ENCODE peak calls at places on chromosomes 5 and 9, in six cellular contexts. X is lower leg skin, U is tibial nerve, I is transverse colon, M is NB4, N is HepG2. S is an unnamed sample.

GRCh38 chr9:107394264-107394663 is 95.3 kb downstream of the KLF4 start:
- DNase-seq in X (no peak), U (peak), I (no peak), M (no peak), N (no peak), S (no peak)

GRCh38 chr9:128136816-128137793 is 9.6 kb upstream of the PTGES2 start:
- DNase-seq in X (no peak), U (no peak), I (no peak), M (no peak), N (no peak), S (peak)

GRCh38 chr5:29208026-29208425 is 1985.5 kb upstream of the CDH6 start:
- DNase-seq in X (no peak), U (no peak), I (no peak), M (peak), N (no peak), S (no peak)

GRCh38 chr5:72121753-72122445 is 14.6 kb downstream of the MAP1B start:
- DNase-seq in X (no peak), U (no peak), I (no peak), M (no peak), N (no peak), S (no peak)

GRCh38 chr5:123450641-123451421 is 27.6 kb upstream of the CEP120 start:
- DNase-seq in X (no peak), U (no peak), I (no peak), M (no peak), N (no peak), S (no peak)

GRCh38 chr5:113161806-113162205 is 185.2 kb downstream of the DCP2 start:
- DNase-seq in X (no peak), U (no peak), I (no peak), M (no peak), N (no peak), S (no peak)

GRCh38 chr9:136686794-136687711 is at the start of gene AGPAT2:
- DNase-seq in X (peak), U (peak), I (peak), M (peak), N (no peak), S (no peak)

GRCh38 chr5:65946198-65946745 is 19.9 kb downstream of the ERBIN start:
- DNase-seq in X (no peak), U (no peak), I (no peak), M (no peak), N (no peak), S (no peak)

GRCh38 chr5:74626386-74627222 is 13.9 kb downstream of the ENC1 start:
- DNase-seq in X (no peak), U (no peak), I (no peak), M (no peak), N (no peak), S (no peak)

GRCh38 chr5:134003957-134004625 is 684 bp downstream of the VDAC1 start:
- DNase-seq in X (peak), U (no peak), I (peak), M (peak), N (no peak), S (no peak)

DNA sequence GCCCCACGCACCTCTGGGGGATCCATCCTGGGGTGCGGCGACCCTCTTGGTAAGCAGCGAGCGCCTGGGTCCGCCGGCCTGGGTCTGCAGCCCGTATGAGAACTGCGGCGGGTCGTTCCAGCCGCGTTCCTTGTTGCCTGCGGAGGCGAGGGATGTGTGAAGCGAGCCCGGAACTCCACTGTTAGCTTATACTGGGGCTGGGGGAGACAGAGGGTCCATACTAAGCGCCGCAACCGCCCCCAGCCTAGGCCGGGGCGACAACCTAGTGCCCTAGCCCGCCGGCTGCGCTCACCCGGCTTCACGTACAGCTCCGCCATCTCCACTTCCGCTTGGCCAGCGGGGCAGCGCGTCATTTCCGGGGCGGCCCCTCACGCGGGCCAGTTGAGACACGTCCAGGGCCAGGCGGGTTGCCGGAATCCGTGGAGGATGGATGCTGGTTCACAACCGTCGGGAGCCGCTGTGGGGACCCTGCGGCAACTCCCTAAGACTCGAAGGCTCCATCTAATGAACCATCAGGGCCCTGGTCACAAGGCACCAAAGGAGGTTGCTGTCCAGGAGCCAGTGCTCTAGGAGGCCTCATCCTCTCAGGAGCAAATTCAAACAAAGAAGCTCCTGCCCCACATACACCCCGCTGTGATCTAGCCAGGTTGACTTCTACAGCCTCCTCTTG is at the start of gene SRA1:
- DNase-seq in X (peak), U (peak), I (peak), M (peak), N (peak), S (peak)
- TF ChIP-seq POLR2A in X (no peak), U (peak), I (peak), M (peak), N (peak), S (peak)

DNA sequence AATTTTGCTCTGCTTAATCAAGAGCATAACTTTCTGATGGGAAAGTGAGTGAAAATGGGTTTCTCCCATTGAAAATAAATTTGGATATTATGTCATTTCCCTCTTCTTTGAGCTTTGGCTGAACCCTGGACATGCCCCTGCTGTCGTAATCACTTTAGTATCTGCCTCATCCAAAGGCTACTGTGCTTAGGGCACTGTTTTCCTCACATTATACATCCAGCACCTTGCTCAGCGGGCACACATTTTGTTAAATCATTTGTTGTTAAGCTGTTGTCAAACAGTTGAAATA is 352.6 kb upstream of the CD180 start:
- DNase-seq in X (no peak), U (no peak), I (no peak), M (no peak), N (no peak), S (no peak)
- TF ChIP-seq POLR2A in X (no peak), U (no peak), I (no peak), M (no peak), N (no peak), S (no peak)

GRCh38 chr5:171391996-171392577 is 4.4 kb downstream of the NPM1 start:
- DNase-seq in X (no peak), U (no peak), I (no peak), M (peak), N (no peak), S (no peak)
- TF ChIP-seq POLR2A in X (no peak), U (no peak), I (no peak), M (no peak), N (peak), S (no peak)

GRCh38 chr9:110029815-110030480 is 178.0 kb downstream of the C9orf152 start:
- DNase-seq in X (peak), U (no peak), I (no peak), M (no peak), N (no peak), S (no peak)
- TF ChIP-seq POLR2A in X (no peak), U (no peak), I (no peak), M (no peak), N (no peak), S (no peak)

GRCh38 chr5:854966-855743 is 4.4 kb upstream of the ZDHHC11 start:
- DNase-seq in X (no peak), U (no peak), I (no peak), M (no peak), N (no peak), S (no peak)

GRCh38 chr5:854217-854616 is 3.4 kb upstream of the ZDHHC11 start:
- DNase-seq in X (no peak), U (no peak), I (no peak), M (no peak), N (no peak), S (no peak)

GRCh38 chr5:858726-859125 is 7.9 kb upstream of the ZDHHC11 start:
- DNase-seq in X (no peak), U (no peak), I (no peak), M (no peak), N (no peak), S (no peak)

GRCh38 chr5:856531-857425 is 6.0 kb upstream of the ZDHHC11 start:
- DNase-seq in X (no peak), U (no peak), I (no peak), M (peak), N (no peak), S (no peak)

GRCh38 chr5:855771-856530 is 5.2 kb upstream of the ZDHHC11 start:
- DNase-seq in X (no peak), U (no peak), I (no peak), M (peak), N (no peak), S (no peak)
- TF ChIP-seq POLR2A in X (no peak), U (no peak), I (no peak), M (no peak), N (peak), S (no peak)

GRCh38 chr5:95822038-95822407 is 503 bp downstream of the GLRX start:
- DNase-seq in X (peak), U (no peak), I (peak), M (peak), N (no peak), S (no peak)
- TF ChIP-seq POLR2A in X (no peak), U (no peak), I (no peak), M (no peak), N (no peak), S (no peak)

GRCh38 chr9:93435386-93435785 is 16.1 kb upstream of the FAM120A start:
- DNase-seq in X (no peak), U (no peak), I (no peak), M (no peak), N (no peak), S (no peak)
- TF ChIP-seq POLR2A in X (no peak), U (no peak), I (no peak), M (no peak), N (no peak), S (no peak)